ENCODE peak calls at places on chromosome X, in six cellular contexts. R, Q, T, W, E and D are unnamed samples.

GRCh38 chrX:133985164-133986007 is at the start of gene GPC3:
- DNase-seq in R (peak; percentile 73), E (peak; percentile 73), T (peak; percentile 8), W (no peak), Q (no peak), D (peak; percentile 8)

GRCh38 chrX:119045884-119046283 is 26.9 kb upstream of the CT47C1 start:
- DNase-seq in W (no peak), R (no peak), T (no peak), Q (no peak), E (no peak), D (no peak)

GRCh38 chrX:42803320-42803719 is 25.4 kb upstream of the PPP1R2C start:
- DNase-seq in E (no peak), W (no peak), T (no peak), R (no peak), Q (no peak), D (no peak)

GRCh38 chrX:139862208-139862607 is 70.6 kb downstream of the ATP11C start:
- DNase-seq in R (no peak), W (no peak), Q (no peak), E (no peak), T (no peak), D (no peak)

GRCh38 chrX:80808854-80809493 is 703 bp downstream of the BRWD3 start:
- DNase-seq in Q (peak; percentile 33), T (peak; percentile 13), W (no peak), R (no peak), E (no peak), D (peak; percentile 20)

GRCh38 chrX:1294301-1295067 is 25.9 kb downstream of the CSF2RA start:
- DNase-seq in R (no peak), Q (no peak), E (no peak), W (no peak), T (no peak), D (no peak)

GRCh38 chrX:9724711-9725110 is 40.9 kb downstream of the GPR143 start:
- DNase-seq in E (no peak), Q (no peak), R (no peak), W (no peak), T (no peak), D (no peak)

GRCh38 chrX:43357741-43358140 is 298.4 kb upstream of the MAOA start:
- DNase-seq in E (no peak), Q (no peak), W (no peak), R (no peak), T (no peak), D (no peak)

GRCh38 chrX:134171661-134172587 is 65.1 kb upstream of the CCDC160 start:
- DNase-seq in T (peak; percentile 4), R (no peak), Q (no peak), W (no peak), E (no peak), D (no peak)

GRCh38 chrX:154370882-154371770 is 3.3 kb downstream of the FLNA start:
- DNase-seq in E (peak; percentile 85), Q (peak; percentile 94), W (peak; percentile 53), R (peak; percentile 89), T (peak; percentile 91), D (peak; percentile 96)

DNA sequence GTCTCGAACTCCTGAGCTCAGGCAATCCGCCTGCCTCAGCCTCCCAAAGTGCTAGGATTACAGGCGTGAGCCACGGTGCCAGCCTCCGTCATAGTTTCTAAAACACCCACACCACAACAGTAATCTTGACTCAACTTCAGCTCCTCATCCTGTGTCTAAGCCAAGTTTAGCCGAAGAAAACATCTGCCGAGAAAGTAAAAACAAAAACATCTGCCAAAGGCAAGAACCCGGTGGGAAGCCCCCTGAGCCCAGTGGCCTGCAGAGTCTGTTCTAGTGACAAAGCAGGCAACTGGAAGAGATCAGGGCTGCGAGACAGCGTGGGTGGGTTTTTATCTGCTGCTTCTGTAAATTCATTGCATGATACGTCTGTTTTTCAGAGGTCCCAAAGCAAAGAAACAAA is 26.6 kb upstream of the CD99 start:
- DNase-seq in W (no peak), E (no peak), T (no peak), Q (no peak), R (no peak), D (no peak)
- TF ChIP-seq MYC in W (no peak), E (no peak), T (no peak), Q (no peak), R (no peak), D (no peak)

DNA sequence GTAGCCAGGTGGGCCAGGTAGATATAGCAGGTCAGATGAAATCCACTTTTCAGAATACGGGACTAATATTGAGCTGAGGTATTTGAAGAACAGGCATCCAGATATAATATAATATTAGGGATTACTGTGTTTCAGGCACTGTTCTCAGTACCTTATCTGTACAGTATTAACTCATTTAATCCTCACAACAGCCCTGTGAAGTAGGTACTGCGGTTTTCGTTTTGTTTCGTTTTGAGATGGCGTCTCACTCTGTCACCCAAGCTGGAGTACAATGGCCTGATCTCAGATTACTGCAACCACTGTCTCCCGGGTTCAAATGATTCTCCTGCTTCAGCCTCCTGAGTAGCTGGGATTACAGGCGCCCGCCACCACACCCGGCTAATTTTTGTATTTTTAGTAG is 129.6 kb downstream of the IL1RAPL2 start:
- DNase-seq in E (no peak), R (no peak), T (no peak), Q (no peak), W (no peak), D (no peak)
- TF ChIP-seq MYC in E (no peak), R (no peak), T (no peak), Q (no peak), W (no peak), D (no peak)

GRCh38 chrX:52556741-52557140 is 39.9 kb upstream of the XAGE1B start:
- DNase-seq in E (no peak), W (no peak), R (no peak), T (no peak), Q (no peak), D (no peak)
- TF ChIP-seq MYC in E (no peak), W (no peak), R (no peak), T (no peak), Q (no peak), D (no peak)

DNA sequence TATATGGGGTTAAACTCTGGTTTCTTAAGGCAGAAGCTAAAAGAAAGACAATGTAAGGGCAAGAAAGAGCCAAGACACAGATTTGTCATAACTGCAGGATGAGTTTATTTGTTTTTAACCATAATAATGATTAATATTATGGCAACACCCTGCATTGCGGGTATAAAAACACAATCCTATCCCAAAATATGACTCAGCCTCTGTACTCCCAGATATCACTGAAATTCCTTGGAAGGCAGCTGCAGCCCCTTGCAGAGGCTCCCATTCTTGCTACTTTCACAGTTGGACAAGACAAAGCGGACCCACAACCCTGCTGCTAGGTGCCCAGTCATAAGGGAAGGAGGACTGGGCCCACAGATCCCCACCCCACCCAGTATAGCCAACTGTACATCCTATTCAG is 20.4 kb upstream of the FGF16 start:
- DNase-seq in R (no peak), Q (no peak), T (peak; percentile 59), E (no peak), W (no peak), D (no peak)
- TF ChIP-seq MYC in R (no peak), Q (no peak), T (no peak), E (no peak), W (no peak), D (no peak)

DNA sequence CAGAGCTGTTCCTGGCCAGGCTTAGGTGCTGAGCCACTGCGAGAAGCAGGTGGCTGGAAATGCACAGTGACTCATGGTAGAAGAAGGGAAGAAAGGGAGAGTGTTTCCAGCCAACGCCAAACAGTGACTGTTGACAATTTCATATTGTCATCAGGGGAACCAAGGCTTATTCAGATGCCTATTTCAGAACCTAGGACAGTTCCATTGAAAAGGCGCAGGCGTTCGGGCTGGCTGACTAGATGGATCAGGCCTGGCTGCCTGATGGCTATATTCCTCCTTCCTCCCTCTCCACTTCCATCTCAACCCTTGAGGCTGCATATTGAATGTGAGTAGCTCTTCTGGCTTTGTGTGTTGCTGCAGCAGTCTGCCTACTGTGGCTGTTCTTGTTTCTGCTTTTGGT is 73.0 kb upstream of the FRMPD4 start:
- DNase-seq in T (peak; percentile 6), E (no peak), R (no peak), Q (peak; percentile 13), W (no peak), D (peak; percentile 25)
- TF ChIP-seq MYC in T (no peak), E (no peak), R (no peak), Q (no peak), W (no peak), D (no peak)

DNA sequence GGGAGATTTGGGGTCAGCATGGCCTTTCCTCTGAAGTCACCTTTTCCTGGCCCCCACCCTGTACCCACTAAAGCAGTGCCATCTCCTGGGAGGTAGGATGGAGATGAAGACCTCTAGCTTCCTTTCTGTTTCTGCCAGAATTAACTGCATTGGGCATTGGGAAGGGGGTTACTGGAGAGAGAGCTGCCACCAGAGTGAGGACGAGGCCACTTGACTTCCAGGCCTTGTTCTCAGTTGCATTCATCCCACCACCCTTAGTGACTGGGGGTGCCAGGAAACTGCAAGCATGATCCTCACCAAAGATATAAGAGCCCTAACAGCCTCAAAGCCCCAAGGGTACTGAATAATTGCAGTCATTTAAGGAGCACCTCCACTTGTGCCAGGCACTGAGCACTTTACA is 15.8 kb downstream of the SASH3 start:
- DNase-seq in R (no peak), T (no peak), E (no peak), Q (no peak), W (no peak), D (no peak)
- TF ChIP-seq MYC in R (no peak), T (no peak), E (no peak), Q (no peak), W (no peak), D (no peak)